ENCODE peak calls at places on chromosomes 3 and 15, in seven cellular contexts. K, S, Z, O, N, C and T are unnamed samples.

GRCh38 chr3:183439510-183439909 is 11.1 kb upstream of the MCF2L2 start:
- DNase-seq in K (no peak), S (no peak), Z (no peak), O (no peak), N (no peak), C (no peak), T (no peak)

GRCh38 chr3:177338697-177339219 is 141.5 kb upstream of the TBL1XR1 start:
- DNase-seq in K (no peak), S (peak), Z (no peak), O (no peak), N (no peak), C (no peak), T (peak)

GRCh38 chr3:42428830-42429229 is 18.4 kb upstream of the LYZL4 start:
- DNase-seq in K (no peak), S (no peak), Z (no peak), O (no peak), N (no peak), C (no peak), T (no peak)

GRCh38 chr3:183815951-183816475 is 9.4 kb downstream of the MAP6D1 start:
- DNase-seq in K (no peak), S (no peak), Z (no peak), O (no peak), N (no peak), C (no peak), T (no peak)

GRCh38 chr3:197317250-197317963 is 19.0 kb upstream of the DLG1 start:
- DNase-seq in K (peak), S (peak), Z (no peak), O (no peak), N (no peak), C (no peak), T (peak)

GRCh38 chr3:13644341-13645082 is 95.6 kb downstream of the FBLN2 start:
- DNase-seq in K (no peak), S (no peak), Z (no peak), O (no peak), N (no peak), C (no peak), T (no peak)

GRCh38 chr3:119596392-119596791 is 1.3 kb upstream of the PLA1A start:
- DNase-seq in K (no peak), S (no peak), Z (no peak), O (no peak), N (no peak), C (no peak), T (no peak)

GRCh38 chr3:72158639-72159005 is 373.7 kb upstream of the PROK2 start:
- DNase-seq in K (no peak), S (no peak), Z (no peak), O (no peak), N (no peak), C (no peak), T (no peak)

GRCh38 chr3:196263819-196264218 is 23.7 kb downstream of the PCYT1A start:
- DNase-seq in K (no peak), S (no peak), Z (no peak), O (no peak), N (no peak), C (no peak), T (no peak)

GRCh38 chr3:48268381-48268935 is 27.6 kb downstream of the ZNF589 start:
- DNase-seq in K (peak), S (peak), Z (no peak), O (no peak), N (no peak), C (peak), T (peak)

GRCh38 chr3:55936549-55937052 is 449.5 kb upstream of the WNT5A start:
- DNase-seq in K (no peak), S (no peak), Z (no peak), O (no peak), N (no peak), C (no peak), T (no peak)

GRCh38 chr15:88202231-88202630 is 54.3 kb downstream of the NTRK3 start:
- DNase-seq in K (no peak), S (no peak), Z (no peak), O (no peak), N (no peak), C (no peak), T (no peak)

GRCh38 chr15:23482764-23483489 is 35.9 kb upstream of the GOLGA6L2 start:
- DNase-seq in K (no peak), S (no peak), Z (no peak), O (no peak), N (no peak), C (no peak), T (no peak)

GRCh38 chr3:195001961-195002861 is 268.7 kb downstream of the XXYLT1 start:
- DNase-seq in K (no peak), S (peak), Z (peak), O (peak), N (peak), C (peak), T (peak)

GRCh38 chr3:117660941-117661635 is 951.5 kb downstream of the TUSC7 start:
- DNase-seq in K (no peak), S (no peak), Z (no peak), O (no peak), N (no peak), C (no peak), T (no peak)

GRCh38 chr3:151259664-151260063 is 18.7 kb downstream of the P2RY14 start:
- DNase-seq in K (no peak), S (no peak), Z (no peak), O (no peak), N (no peak), C (no peak), T (no peak)

GRCh38 chr15:31361764-31362120 is 35.1 kb downstream of the KLF13 start:
- DNase-seq in K (no peak), S (no peak), Z (no peak), O (no peak), N (no peak), C (no peak), T (no peak)

GRCh38 chr3:16380421-16380820 is 115.4 kb downstream of the OXNAD1 start:
- DNase-seq in K (no peak), S (no peak), Z (no peak), O (no peak), N (no peak), C (no peak), T (no peak)

GRCh38 chr15:70974004-70974832 is 81.6 kb downstream of the LRRC49 start:
- DNase-seq in K (no peak), S (peak), Z (no peak), O (peak), N (no peak), C (no peak), T (peak)

GRCh38 chr3:138846350-138846756 is 11.6 kb upstream of the PIK3CB start:
- DNase-seq in K (no peak), S (no peak), Z (no peak), O (no peak), N (no peak), C (no peak), T (no peak)

GRCh38 chr15:95202569-95203349 is 971.4 kb downstream of the MCTP2 start:
- DNase-seq in K (no peak), S (no peak), Z (no peak), O (no peak), N (no peak), C (no peak), T (no peak)